ENCODE peak calls at places on chromosomes 6 and 20, in seven cellular contexts. V is K562, D is GM12878, F is HCT116, P is H1, O is SK-N-SH, Y is Panc1. S is an unnamed sample.

GRCh38 chr20:7232796-7233195 is 465.3 kb downstream of the BMP2 start:
- DNase-seq in P (no peak), V (no peak), F (no peak), Y (no peak), O (no peak), D (no peak), S (no peak)

GRCh38 chr6:116307001-116307400 is 27.3 kb upstream of the TSPYL1 start:
- DNase-seq in D (no peak), O (no peak), P (no peak), F (no peak), V (no peak), Y (no peak), S (no peak)

GRCh38 chr20:58447733-58448391 is 58.8 kb downstream of the VAPB start:
- DNase-seq in F (peak), D (no peak), V (peak), P (no peak), Y (peak), O (no peak), S (peak)

GRCh38 chr6:112007805-112008204 is 46.1 kb upstream of the CCN6 start:
- DNase-seq in Y (no peak), F (no peak), P (no peak), O (no peak), D (no peak), V (no peak), S (no peak)

GRCh38 chr6:159959976-159960384 is 8.9 kb upstream of the IGF2R start:
- DNase-seq in Y (no peak), V (no peak), F (no peak), O (no peak), D (no peak), P (no peak), S (no peak)

GRCh38 chr6:16700202-16700997 is 60.9 kb downstream of the ATXN1 start:
- DNase-seq in O (no peak), V (no peak), P (no peak), D (no peak), F (no peak), Y (no peak), S (no peak)

GRCh38 chr20:45138451-45139300 is 14.4 kb upstream of the WFDC12 start:
- DNase-seq in O (peak), D (no peak), F (peak), Y (no peak), V (peak), P (peak), S (peak)

GRCh38 chr6:43292763-43293318 is 5.2 kb upstream of the SLC22A7 start:
- DNase-seq in O (no peak), F (no peak), V (no peak), D (no peak), P (no peak), Y (no peak), S (no peak)

GRCh38 chr20:43736588-43737091 is 9.8 kb upstream of the GTSF1L start:
- DNase-seq in V (peak), D (peak), F (no peak), O (no peak), Y (no peak), P (no peak), S (no peak)

GRCh38 chr6:158481612-158482473 is 78.0 kb upstream of the TMEM181 start:
- DNase-seq in D (no peak), F (peak), P (no peak), V (no peak), Y (peak), O (no peak), S (no peak)

GRCh38 chr6:28545955-28546354 is 20.3 kb downstream of the GPX5 start:
- DNase-seq in D (no peak), Y (no peak), F (no peak), P (no peak), V (peak), O (no peak), S (no peak)

GRCh38 chr6:54624216-54624615 is 222.4 kb upstream of the FAM83B start:
- DNase-seq in O (no peak), F (no peak), V (no peak), P (no peak), D (no peak), Y (no peak), S (no peak)

DNA sequence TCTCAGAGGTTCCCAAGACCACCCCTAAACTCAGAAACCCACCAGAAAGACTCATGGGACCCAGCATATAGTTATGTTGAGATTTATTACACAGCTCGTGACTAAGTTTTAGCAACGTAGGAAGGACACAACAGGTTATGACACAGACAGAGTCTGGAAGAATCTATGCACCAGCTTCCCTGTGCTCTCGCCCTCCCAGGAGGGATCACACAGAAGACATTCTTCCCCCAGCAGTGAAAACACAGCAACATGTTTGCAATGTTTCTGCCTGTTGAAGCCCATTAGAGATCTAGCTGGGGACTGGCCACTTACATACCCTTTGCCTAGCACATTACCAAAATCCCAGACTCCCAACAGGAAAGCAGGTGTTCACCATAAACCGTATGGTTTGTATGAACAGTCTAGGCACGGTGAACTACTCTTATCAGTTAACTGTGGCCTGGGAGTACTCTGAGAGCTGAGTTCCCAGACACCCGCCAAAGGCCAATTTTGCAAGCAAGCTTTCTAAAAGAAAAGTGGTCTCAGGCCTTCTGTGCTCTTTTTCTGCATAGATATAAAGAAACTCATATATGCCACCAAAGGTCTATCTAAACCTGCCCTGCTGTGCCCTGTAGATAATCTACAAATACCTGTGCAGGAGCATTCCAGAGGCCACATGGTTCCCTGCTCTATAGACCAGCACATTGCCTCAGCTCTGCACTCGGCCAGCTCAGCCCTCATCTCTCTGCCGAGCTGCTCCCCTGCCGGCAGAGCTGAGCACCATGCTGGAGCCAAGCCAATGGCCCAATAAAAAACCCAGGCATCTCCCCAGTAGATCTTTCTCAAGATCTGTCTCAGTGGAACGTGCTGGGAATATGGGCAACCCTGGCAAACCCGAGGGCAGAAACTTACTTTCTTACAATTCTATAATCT is 69.6 kb upstream of the SMIM28 start:
- DNase-seq in P (no peak), D (no peak), O (no peak), F (no peak), V (peak), Y (no peak), S (peak)
- TF ChIP-seq SIN3A in P (no peak), D (no peak), O (no peak), F (no peak), V (no peak), Y (no peak), S (no peak)

GRCh38 chr6:79266051-79266450 is 31.6 kb upstream of the HMGN3 start:
- DNase-seq in O (no peak), Y (no peak), F (no peak), P (no peak), D (no peak), V (no peak), S (no peak)

GRCh38 chr6:79267128-79267527 is 32.6 kb upstream of the HMGN3 start:
- DNase-seq in P (no peak), O (no peak), D (no peak), V (no peak), F (no peak), Y (no peak), S (no peak)

DNA sequence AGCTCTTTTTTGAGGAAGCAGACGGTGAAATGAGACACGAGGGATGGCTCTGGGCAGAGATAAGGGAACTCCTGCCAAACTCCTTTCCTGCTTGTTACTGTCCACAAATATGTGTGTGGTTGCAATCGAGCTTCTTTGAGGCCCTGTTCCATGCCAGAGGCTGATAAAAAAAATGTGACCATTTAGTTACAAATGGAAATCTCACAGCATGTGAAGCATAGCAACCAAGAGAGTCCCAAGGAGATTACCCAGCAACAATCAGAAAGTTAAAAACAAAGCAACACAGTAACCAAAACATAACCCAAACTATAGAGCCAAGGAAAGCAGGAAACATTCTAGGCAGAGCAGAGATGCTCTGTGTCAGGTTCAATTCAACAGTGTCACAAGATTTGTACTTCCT is 35.4 kb upstream of the HMGN3 start:
- DNase-seq in Y (no peak), F (no peak), V (peak), P (no peak), O (no peak), D (no peak), S (no peak)
- TF ChIP-seq SIN3A in Y (no peak), F (no peak), V (no peak), P (no peak), O (no peak), D (no peak), S (no peak)

GRCh38 chr6:132107896-132108295 is 156.7 kb upstream of the CCN2 start:
- DNase-seq in Y (no peak), P (no peak), V (no peak), F (no peak), O (no peak), D (no peak), S (no peak)
- TF ChIP-seq SIN3A in Y (no peak), P (no peak), V (no peak), F (no peak), O (no peak), D (no peak), S (no peak)

GRCh38 chr6:14944593-14944992 is 301.3 kb upstream of the JARID2 start:
- DNase-seq in P (no peak), F (no peak), V (no peak), O (no peak), Y (no peak), D (no peak), S (no peak)
- TF ChIP-seq SIN3A in P (no peak), F (no peak), V (no peak), O (no peak), Y (no peak), D (no peak), S (no peak)

GRCh38 chr6:120141601-120142000 is 792.0 kb upstream of the MAN1A1 start:
- DNase-seq in D (no peak), O (no peak), Y (no peak), F (no peak), V (no peak), P (no peak), S (no peak)

DNA sequence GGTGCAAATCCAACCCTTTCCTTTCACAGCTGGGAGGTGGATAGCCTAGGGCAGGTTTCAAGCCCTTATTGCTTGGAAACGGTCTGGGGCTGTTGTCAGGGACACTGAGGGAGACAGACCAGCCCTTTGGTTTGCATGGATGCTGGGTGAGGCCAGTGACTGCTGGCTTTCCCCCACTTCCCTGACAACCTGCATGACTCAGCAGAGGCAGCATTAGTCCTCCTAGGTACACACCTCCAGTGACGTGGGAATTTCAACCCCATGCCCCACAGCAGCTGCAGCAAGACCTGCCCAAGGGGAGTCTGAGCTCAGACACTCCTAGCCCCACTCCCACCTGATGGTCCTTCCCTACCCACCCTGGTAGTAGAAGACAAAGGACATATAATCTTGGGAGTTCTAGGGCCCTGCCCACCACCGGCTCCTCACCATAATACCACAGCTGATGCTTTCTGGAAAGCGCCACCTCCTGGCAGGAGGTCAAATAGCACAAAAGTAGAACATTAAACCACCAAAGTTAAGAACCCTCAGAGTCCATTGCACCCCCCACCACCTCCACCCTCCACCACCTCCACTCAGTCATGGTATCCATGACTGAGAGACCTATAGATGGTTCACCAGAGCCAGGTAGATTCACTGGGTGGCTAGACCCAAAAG is 797.8 kb upstream of the MAN1A1 start:
- DNase-seq in F (no peak), P (no peak), Y (no peak), O (no peak), D (no peak), V (no peak), S (no peak)
- TF ChIP-seq SIN3A in F (no peak), P (no peak), Y (no peak), O (no peak), D (no peak), V (no peak), S (no peak)

DNA sequence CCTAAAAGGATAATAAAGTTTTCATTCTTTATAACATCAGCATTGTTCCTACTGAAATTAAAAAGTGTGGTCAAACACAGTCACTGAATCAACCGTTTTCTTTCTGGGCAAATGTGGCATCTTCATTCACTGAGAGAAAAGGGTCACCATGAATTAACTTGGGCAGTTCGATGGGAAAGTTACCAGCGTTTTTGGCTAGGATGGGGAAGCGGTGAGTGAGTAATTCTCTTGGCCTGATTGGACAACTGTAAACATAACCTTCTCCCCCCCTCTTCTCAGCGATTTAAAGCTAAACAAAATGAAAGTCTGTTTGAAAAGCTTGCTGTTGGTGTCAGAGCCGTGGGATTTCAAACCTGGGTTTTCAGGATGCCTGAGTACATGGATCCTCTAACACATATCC is 181.9 kb downstream of the SASH1 start:
- DNase-seq in F (no peak), Y (no peak), D (no peak), O (no peak), P (no peak), V (no peak), S (no peak)
- TF ChIP-seq SIN3A in F (no peak), Y (no peak), D (no peak), O (no peak), P (no peak), V (no peak), S (no peak)

GRCh38 chr6:36962874-36963273 is 8.3 kb downstream of the PI16 start:
- DNase-seq in V (peak), O (no peak), F (no peak), Y (no peak), D (no peak), P (peak), S (no peak)
- TF ChIP-seq SIN3A in V (no peak), O (no peak), F (no peak), Y (no peak), D (no peak), P (no peak), S (no peak)

S was measured in HepG2.